ENCODE peak calls at places on chromosomes 6 and 20, in six cellular contexts. O is left ventricle myocardium inferior; Y is colonic mucosa; G is Peyer's patch; Q is psoas muscle; E is CD8-positive, alpha-beta T cell. K is an unnamed sample. For H3K9me3, the result is how much of the 10 kb centered on the place peaks cover.

GRCh38 chr6:46011241-46012085 is 4.2 kb downstream of the CLIC5 start:
- DNase-seq in O (peak), Y (peak), G (peak), Q (no peak), E (peak), K (peak)

GRCh38 chr20:33211817-33212424 is 5.2 kb upstream of the BPIFA3 start:
- DNase-seq in O (no peak), Y (peak), G (peak), Q (no peak), E (no peak), K (peak)

GRCh38 chr6:53065266-53066058 is at the start of gene FBXO9:
- DNase-seq in O (peak), Y (peak), G (peak), Q (peak), E (peak), K (peak)

GRCh38 chr6:82095091-82095490 is 152.5 kb downstream of the IBTK start:
- DNase-seq in O (no peak), Y (no peak), G (no peak), Q (no peak), E (no peak), K (no peak)

GRCh38 chr20:25984933-25985332 is 288.3 kb upstream of the ZNF337 start:
- DNase-seq in O (peak), Y (peak), G (no peak), Q (peak), E (no peak), K (no peak)

GRCh38 chr6:152301021-152301805 is 335.9 kb downstream of the SYNE1 start:
- DNase-seq in O (no peak), Y (no peak), G (no peak), Q (no peak), E (no peak), K (no peak)

GRCh38 chr6:119541132-119541905 is 191.8 kb upstream of the MAN1A1 start:
- DNase-seq in O (no peak), Y (no peak), G (no peak), Q (no peak), E (no peak), K (no peak)

GRCh38 chr6:40587240-40588069 is at the start of gene LRFN2:
- DNase-seq in O (peak), Y (peak), G (peak), Q (peak), E (peak), K (peak)

GRCh38 chr20:24256307-24256706 is 213.1 kb upstream of the SYNDIG1 start:
- DNase-seq in O (no peak), Y (no peak), G (no peak), Q (no peak), E (no peak), K (no peak)

GRCh38 chr20:58624687-58625086 is 26.4 kb upstream of the STX16 start:
- DNase-seq in O (no peak), Y (no peak), G (no peak), Q (no peak), E (no peak), K (no peak)

GRCh38 chr6:167676666-167677421 is 149.9 kb upstream of the AFDN start:
- DNase-seq in O (no peak), Y (peak), G (no peak), Q (no peak), E (no peak), K (peak)

GRCh38 chr6:126672654-126673053 is 332.7 kb downstream of the CENPW start:
- DNase-seq in O (no peak), Y (no peak), G (no peak), Q (no peak), E (no peak), K (no peak)

GRCh38 chr6:122726649-122727048 is 52.9 kb upstream of the FABP7 start:
- DNase-seq in O (no peak), Y (no peak), G (no peak), Q (no peak), E (no peak), K (no peak)

GRCh38 chr6:120938876-120939231 is 395.4 kb downstream of the TBC1D32 start:
- DNase-seq in O (no peak), Y (no peak), G (no peak), Q (no peak), E (no peak), K (no peak)

GRCh38 chr20:358891-359555 is 12.1 kb downstream of the NRSN2 start:
- DNase-seq in O (no peak), Y (no peak), G (no peak), Q (no peak), E (no peak), K (no peak)

GRCh38 chr20:363319-364078 is 16.6 kb downstream of the NRSN2 start:
- DNase-seq in O (no peak), Y (no peak), G (no peak), Q (no peak), E (no peak), K (no peak)

GRCh38 chr20:361562-361961 is 14.7 kb downstream of the NRSN2 start:
- DNase-seq in O (no peak), Y (no peak), G (no peak), Q (no peak), E (no peak), K (no peak)

GRCh38 chr20:364905-365794 is 15.4 kb upstream of the TRIB3 start:
- DNase-seq in O (no peak), Y (no peak), G (no peak), Q (no peak), E (no peak), K (no peak)

GRCh38 chr20:362271-363254 is 15.7 kb downstream of the NRSN2 start:
- DNase-seq in O (peak), Y (peak), G (peak), Q (peak), E (no peak), K (peak)
- TF ChIP-seq CTCF in O (peak), Y (peak), G (peak), Q (peak), E (no peak), K (peak)

GRCh38 chr6:34182751-34183531 is 37.1 kb upstream of the GRM4 start:
- DNase-seq in O (no peak), Y (peak), G (peak), Q (no peak), E (peak), K (no peak)
- H3K4me3 ChIP-seq in O (no peak), Y (no peak), G (no peak), Q (no peak), E (no peak), K (no peak)

GRCh38 chr20:29298271-29298590 is 1959.2 kb upstream of the DEFB115 start:
- DNase-seq in O (no peak), Y (no peak), G (no peak), Q (no peak), E (no peak), K (no peak)
- H3K9me3 ChIP-seq in O (half or more), Y (under half), G (under half), Q (under half), E (under half), K (half or more)

GRCh38 chr20:10447028-10447427 is 11.9 kb downstream of the SLX4IP start:
- DNase-seq in O (no peak), Y (peak), G (peak), Q (no peak), E (no peak), K (peak)
- TF ChIP-seq CTCF in O (no peak), Y (no peak), G (no peak), Q (no peak), E (no peak), K (no peak)

GRCh38 chr6:151137441-151137984 is 102.3 kb upstream of the AKAP12 start:
- DNase-seq in O (no peak), Y (no peak), G (no peak), Q (no peak), E (no peak), K (no peak)

GRCh38 chr6:151140767-151141166 is 99.0 kb upstream of the AKAP12 start:
- DNase-seq in O (no peak), Y (no peak), G (no peak), Q (no peak), E (no peak), K (no peak)

GRCh38 chr6:151131346-151131745 is 108.4 kb upstream of the AKAP12 start:
- DNase-seq in O (no peak), Y (no peak), G (no peak), Q (no peak), E (no peak), K (no peak)

GRCh38 chr6:151139524-151139923 is 100.2 kb upstream of the AKAP12 start:
- DNase-seq in O (no peak), Y (no peak), G (no peak), Q (no peak), E (no peak), K (no peak)

GRCh38 chr6:151136141-151136755 is 103.5 kb upstream of the AKAP12 start:
- DNase-seq in O (no peak), Y (no peak), G (no peak), Q (no peak), E (no peak), K (no peak)
- H3K4me3 ChIP-seq in O (no peak), Y (no peak), G (no peak), Q (no peak), E (no peak), K (no peak)

K was measured in mucosa of descending colon.